ENCODE peak calls at places on chromosomes 5 and 9, in seven cellular contexts. R is endothelial cell of umbilical vein; C is CD8-positive, alpha-beta memory T cell; O is mucosa of descending colon; M is adrenal gland; X is lower lobe of right lung; J is BE2C. G is an unnamed sample. For H3K36me3, H3K4me1 and H3K9me3, the result is how much of the 10 kb centered on the place peaks cover.

GRCh38 chr5:179276838-179277395 is 68.3 kb downstream of the ADAMTS2 start:
- DNase-seq in R (no peak), C (no peak), O (peak), M (no peak), X (peak), J (no peak), G (no peak)

GRCh38 chr9:35731415-35732184 is 395 bp downstream of the TLN1 start:
- DNase-seq in R (no peak), C (no peak), O (no peak), M (no peak), X (no peak), J (no peak), G (no peak)

GRCh38 chr9:130331061-130331460 is 65.5 kb downstream of the HMCN2 start:
- DNase-seq in R (no peak), C (no peak), O (no peak), M (no peak), X (no peak), J (no peak), G (no peak)

GRCh38 chr9:128116104-128117083 is 11.1 kb downstream of the PTGES2 start:
- DNase-seq in R (no peak), C (no peak), O (peak), M (no peak), X (peak), J (peak), G (no peak)

GRCh38 chr9:92592537-92592936 is 56.7 kb upstream of the ECM2 start:
- DNase-seq in R (no peak), C (no peak), O (no peak), M (no peak), X (no peak), J (no peak), G (no peak)

GRCh38 chr5:172798422-172799215 is 27.6 kb upstream of the DUSP1 start:
- DNase-seq in R (peak), C (no peak), O (no peak), M (no peak), X (no peak), J (no peak), G (peak)

GRCh38 chr9:126401581-126401980 is 75.0 kb downstream of the MVB12B start:
- DNase-seq in R (no peak), C (no peak), O (no peak), M (no peak), X (no peak), J (no peak), G (no peak)

GRCh38 chr5:155200608-155201007 is 187.1 kb downstream of the KIF4B start:
- DNase-seq in R (no peak), C (no peak), O (no peak), M (no peak), X (no peak), J (no peak), G (no peak)

GRCh38 chr9:120434532-120434931 is 145.4 kb downstream of the CDK5RAP2 start:
- DNase-seq in R (no peak), C (no peak), O (no peak), M (no peak), X (no peak), J (no peak), G (peak)

GRCh38 chr5:129400395-129400983 is 59.6 kb upstream of the ADAMTS19 start:
- DNase-seq in R (peak), C (no peak), O (no peak), M (no peak), X (no peak), J (no peak), G (no peak)

GRCh38 chr9:124363326-124364096 is 51.7 kb downstream of the PSMB7 start:
- DNase-seq in R (no peak), C (no peak), O (no peak), M (no peak), X (no peak), J (no peak), G (no peak)

GRCh38 chr9:112200699-112201098 is 25.6 kb upstream of the SUSD1 start:
- DNase-seq in R (no peak), C (no peak), O (no peak), M (no peak), X (no peak), J (no peak), G (no peak)

GRCh38 chr5:59246470-59247250 is 646.9 kb downstream of the PDE4D start:
- DNase-seq in R (no peak), C (no peak), O (no peak), M (no peak), X (no peak), J (no peak), G (no peak)

GRCh38 chr9:21506910-21507795 is 25.0 kb upstream of the IFNE start:
- DNase-seq in R (peak), C (no peak), O (no peak), M (no peak), X (no peak), J (no peak), G (no peak)

GRCh38 chr5:150163547-150164059 is 3.0 kb upstream of the CDX1 start:
- DNase-seq in R (no peak), C (no peak), O (peak), M (no peak), X (peak), J (no peak), G (peak)

GRCh38 chr5:43560128-43560527 is 3.3 kb upstream of the PAIP1 start:
- DNase-seq in R (no peak), C (no peak), O (no peak), M (no peak), X (no peak), J (no peak), G (no peak)

GRCh38 chr5:54844905-54845566 is 140.4 kb downstream of the ESM1 start:
- DNase-seq in R (peak), C (no peak), O (no peak), M (no peak), X (no peak), J (no peak), G (no peak)

GRCh38 chr5:170773031-170773985 is 10.2 kb upstream of the GABRP start:
- DNase-seq in R (no peak), C (no peak), O (peak), M (no peak), X (no peak), J (no peak), G (no peak)

GRCh38 chr9:27440888-27441740 is 83.0 kb upstream of the IFNK start:
- DNase-seq in R (no peak), C (no peak), O (no peak), M (no peak), X (no peak), J (no peak), G (no peak)

DNA sequence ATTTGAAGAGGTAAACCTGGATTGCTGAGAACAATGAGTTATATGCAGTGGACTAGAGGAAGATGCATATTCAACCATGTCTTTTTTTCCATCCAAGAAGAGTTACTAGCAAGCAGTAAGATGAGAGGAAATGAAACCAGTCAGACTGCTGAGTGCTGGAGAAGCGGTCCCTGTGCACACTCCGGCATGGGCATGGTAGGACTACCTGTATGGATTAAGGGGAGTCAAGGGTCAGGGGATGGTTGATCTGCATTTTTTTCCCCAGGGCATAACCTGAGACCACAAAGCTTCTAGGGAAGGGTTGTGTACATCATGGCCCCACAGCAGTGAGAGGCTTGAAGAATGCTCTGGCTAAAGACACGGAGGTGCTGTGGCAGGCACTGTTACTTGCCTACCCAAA is 76.6 kb upstream of the ZNF169 start:
- DNase-seq in R (no peak), C (no peak), O (no peak), M (no peak), X (no peak), J (no peak), G (no peak)
- H3K36me3 ChIP-seq in R (under half), C (under half), O (under half), M (under half), X (under half), J (under half), G (under half)

GRCh38 chr9:134059188-134059641 is 8.6 kb downstream of the BRD3 start:
- DNase-seq in R (no peak), C (no peak), O (no peak), M (peak), X (no peak), J (no peak), G (no peak)

GRCh38 chr9:134059661-134060395 is 8.0 kb downstream of the BRD3 start:
- DNase-seq in R (no peak), C (no peak), O (peak), M (peak), X (peak), J (peak), G (peak)

GRCh38 chr9:134057311-134057665 is 10.5 kb downstream of the BRD3 start:
- DNase-seq in R (no peak), C (no peak), O (no peak), M (no peak), X (no peak), J (no peak), G (no peak)

GRCh38 chr9:134057751-134058701 is 9.8 kb downstream of the BRD3 start:
- DNase-seq in R (no peak), C (no peak), O (no peak), M (peak), X (peak), J (peak), G (peak)

GRCh38 chr9:134058716-134059115 is 9.1 kb downstream of the BRD3 start:
- DNase-seq in R (peak), C (no peak), O (no peak), M (peak), X (no peak), J (peak), G (no peak)
- H3K4me1 ChIP-seq in R (under half), C (under half), O (under half), M (half or more), X (half or more), J (under half), G (half or more)

GRCh38 chr9:106443520-106443919 is 419.4 kb upstream of the ZNF462 start:
- DNase-seq in R (no peak), C (no peak), O (no peak), M (no peak), X (no peak), J (no peak), G (no peak)
- H3K9me3 ChIP-seq in R (under half), C (under half), O (under half), M (under half), X (under half), J (under half), G (under half)

DNA sequence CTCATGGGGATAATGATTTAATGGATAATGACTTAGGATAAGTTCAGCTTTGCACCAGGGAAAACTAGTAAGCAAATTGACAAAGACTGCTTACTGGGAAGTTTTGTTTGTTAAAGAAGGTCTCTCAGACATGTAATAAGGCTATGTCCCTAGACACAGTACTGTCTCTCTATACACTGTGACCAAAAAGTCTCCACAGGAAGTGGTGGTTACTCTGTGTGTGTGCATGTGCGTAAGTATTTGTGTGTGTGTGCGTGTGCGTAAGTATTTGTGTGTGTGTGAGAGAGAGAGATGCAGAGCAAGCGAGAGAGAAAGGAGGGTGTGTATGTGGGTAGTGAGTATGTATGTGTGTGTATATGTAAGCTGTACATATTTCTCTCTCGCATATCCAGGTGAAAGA is 229.6 kb downstream of the GLIS3 start:
- DNase-seq in R (no peak), C (no peak), O (no peak), M (no peak), X (no peak), J (no peak), G (no peak)
- H3K36me3 ChIP-seq in R (under half), C (under half), O (under half), M (under half), X (under half), J (under half), G (under half)

G was measured in testis.